ENCODE peak calls at places on chromosomes 7 and 10, in four cellular contexts. Q, J, K and Y are unnamed samples.

GRCh38 chr10:79275431-79275851 is 71.8 kb upstream of the PPIF start:
- DNase-seq in Q (no peak), J (no peak), K (no peak), Y (no peak)

GRCh38 chr7:151366872-151367207 is 25.2 kb downstream of the NUB1 start:
- DNase-seq in Q (no peak), J (no peak), K (no peak), Y (no peak)

GRCh38 chr10:99888623-99889022 is 106.2 kb downstream of the ABCC2 start:
- DNase-seq in Q (no peak), J (no peak), K (no peak), Y (no peak)

GRCh38 chr7:86148501-86148900 is 495.2 kb upstream of the GRM3 start:
- DNase-seq in Q (no peak), J (no peak), K (no peak), Y (no peak)

GRCh38 chr10:46553238-46554049 is 3.0 kb downstream of the GPRIN2 start:
- DNase-seq in Q (no peak), J (no peak), K (no peak), Y (peak; percentile 8)

GRCh38 chr7:119959811-119960210 is 313.2 kb upstream of the KCND2 start:
- DNase-seq in Q (no peak), J (no peak), K (no peak), Y (no peak)

GRCh38 chr10:114294549-114294948 is 55.5 kb downstream of the VWA2 start:
- DNase-seq in Q (no peak), J (no peak), K (no peak), Y (no peak)

GRCh38 chr10:62528441-62528840 is 154.3 kb downstream of the ZNF365 start:
- DNase-seq in Q (no peak), J (no peak), K (no peak), Y (no peak)

GRCh38 chr10:59362184-59362966 is at the start of gene FAM13C:
- DNase-seq in Q (peak; percentile 7), J (no peak), K (peak; percentile 7), Y (peak; percentile 82)

GRCh38 chr10:130190065-130190736 is 54.0 kb downstream of the GLRX3 start:
- DNase-seq in Q (peak; percentile 71), J (no peak), K (peak; percentile 68), Y (peak; percentile 93)

GRCh38 chr7:105487559-105488218 is 34.4 kb downstream of the PUS7 start:
- DNase-seq in Q (peak; percentile 12), J (peak; percentile 79), K (peak; percentile 62), Y (no peak)

GRCh38 chr10:60794953-60795352 is 16.7 kb downstream of the CDK1 start:
- DNase-seq in Q (no peak), J (no peak), K (no peak), Y (no peak)

GRCh38 chr7:23246540-23246939 is at the start of gene GPNMB:
- DNase-seq in Q (no peak), J (no peak), K (no peak), Y (no peak)

GRCh38 chr7:158973440-158973839 is 117.1 kb downstream of the DYNC2I1 start:
- DNase-seq in Q (no peak), J (peak; percentile 74), K (no peak), Y (peak; percentile 72)

GRCh38 chr7:112898432-112899290 is 108.5 kb upstream of the TMEM168 start:
- DNase-seq in Q (peak; percentile 28), J (peak; percentile 70), K (peak; percentile 79), Y (peak; percentile 70)

GRCh38 chr7:43584200-43584586 is 1.3 kb downstream of the STK17A start:
- DNase-seq in Q (no peak), J (no peak), K (peak; percentile 79), Y (no peak)

GRCh38 chr10:131211556-131211955 is 100.0 kb downstream of the TCERG1L start:
- DNase-seq in Q (no peak), J (no peak), K (no peak), Y (no peak)

GRCh38 chr7:19932549-19933249 is 159.3 kb upstream of the TMEM196 start:
- DNase-seq in Q (no peak), J (no peak), K (no peak), Y (no peak)

GRCh38 chr7:66669088-66669487 is 40.4 kb downstream of the KCTD7 start:
- DNase-seq in Q (no peak), J (no peak), K (peak; percentile 31), Y (no peak)

GRCh38 chr10:30816144-30816811 is 186.7 kb upstream of the LYZL2 start:
- DNase-seq in Q (no peak), J (no peak), K (no peak), Y (no peak)

GRCh38 chr10:48463318-48464003 is 141.4 kb downstream of the ARHGAP22 start:
- DNase-seq in Q (no peak), J (peak; percentile 64), K (no peak), Y (no peak)

GRCh38 chr10:31977440-31978157 is 49.0 kb upstream of the ARHGAP12 start:
- DNase-seq in Q (no peak), J (no peak), K (no peak), Y (no peak)

GRCh38 chr10:56823849-56824248 is 462.8 kb upstream of the ZWINT start:
- DNase-seq in Q (no peak), J (peak; percentile 3), K (peak; percentile 2), Y (no peak)

GRCh38 chr10:89929282-89930026 is 228.1 kb downstream of the KIF20B start:
- DNase-seq in Q (no peak), J (no peak), K (no peak), Y (no peak)

GRCh38 chr7:135879238-135879637 is 97.9 kb downstream of the MTPN start:
- DNase-seq in Q (no peak), J (no peak), K (no peak), Y (no peak)

GRCh38 chr7:155799514-155799913 is 12.7 kb downstream of the SHH start:
- DNase-seq in Q (no peak), J (no peak), K (no peak), Y (no peak)

GRCh38 chr7:92460109-92460508 is 12.8 kb downstream of the GATAD1 start:
- DNase-seq in Q (no peak), J (no peak), K (no peak), Y (no peak)

GRCh38 chr7:47180268-47180826 is 401.6 kb downstream of the TNS3 start:
- DNase-seq in Q (peak; percentile 66), J (peak; percentile 60), K (peak; percentile 49), Y (peak; percentile 59)

GRCh38 chr7:24604640-24605039 is 31.4 kb downstream of the PALS2 start:
- DNase-seq in Q (no peak), J (no peak), K (no peak), Y (peak; percentile 36)

GRCh38 chr7:136890379-136890778 is 21.9 kb downstream of the CHRM2 start:
- DNase-seq in Q (no peak), J (no peak), K (no peak), Y (peak; percentile 12)

GRCh38 chr10:8568401-8568800 is 513.9 kb downstream of the GATA3 start:
- DNase-seq in Q (no peak), J (no peak), K (no peak), Y (no peak)

GRCh38 chr7:12607134-12607533 is 36.6 kb downstream of the SCIN start:
- DNase-seq in Q (no peak), J (no peak), K (no peak), Y (no peak)

GRCh38 chr10:25068152-25069058 is 52.0 kb downstream of the THNSL1 start:
- DNase-seq in Q (no peak), J (no peak), K (peak; percentile 66), Y (no peak)

DNA sequence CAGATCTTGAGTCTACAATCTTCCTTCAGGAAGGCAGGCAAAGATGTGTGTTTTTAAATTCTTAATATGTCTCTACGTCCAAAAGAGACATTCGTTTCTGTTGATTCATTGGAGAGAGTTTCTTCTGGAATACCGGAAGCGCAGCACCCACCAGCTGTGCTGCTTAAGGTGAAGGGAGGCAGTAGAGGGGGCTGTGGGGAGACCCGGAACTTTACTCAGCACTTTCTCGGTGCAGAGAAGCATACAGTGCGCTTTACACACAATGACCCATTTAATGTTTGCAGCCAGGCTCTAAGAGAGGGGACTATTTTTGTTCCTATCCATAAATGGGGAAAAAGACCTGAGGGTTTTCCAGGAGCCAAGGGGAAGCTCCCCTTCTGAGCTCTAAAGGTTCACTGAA is 160.2 kb upstream of the PITRM1 start:
- DNase-seq in Q (no peak), J (no peak), K (no peak), Y (no peak)
- TF ChIP-seq NR3C1 in Q (no peak), J (no peak), K (no peak), Y (no peak)

GRCh38 chr7:14505906-14506305 is 396.6 kb downstream of the DGKB start:
- DNase-seq in Q (no peak), J (no peak), K (no peak), Y (no peak)
- TF ChIP-seq NR3C1 in Q (no peak), J (no peak), K (no peak), Y (no peak)

DNA sequence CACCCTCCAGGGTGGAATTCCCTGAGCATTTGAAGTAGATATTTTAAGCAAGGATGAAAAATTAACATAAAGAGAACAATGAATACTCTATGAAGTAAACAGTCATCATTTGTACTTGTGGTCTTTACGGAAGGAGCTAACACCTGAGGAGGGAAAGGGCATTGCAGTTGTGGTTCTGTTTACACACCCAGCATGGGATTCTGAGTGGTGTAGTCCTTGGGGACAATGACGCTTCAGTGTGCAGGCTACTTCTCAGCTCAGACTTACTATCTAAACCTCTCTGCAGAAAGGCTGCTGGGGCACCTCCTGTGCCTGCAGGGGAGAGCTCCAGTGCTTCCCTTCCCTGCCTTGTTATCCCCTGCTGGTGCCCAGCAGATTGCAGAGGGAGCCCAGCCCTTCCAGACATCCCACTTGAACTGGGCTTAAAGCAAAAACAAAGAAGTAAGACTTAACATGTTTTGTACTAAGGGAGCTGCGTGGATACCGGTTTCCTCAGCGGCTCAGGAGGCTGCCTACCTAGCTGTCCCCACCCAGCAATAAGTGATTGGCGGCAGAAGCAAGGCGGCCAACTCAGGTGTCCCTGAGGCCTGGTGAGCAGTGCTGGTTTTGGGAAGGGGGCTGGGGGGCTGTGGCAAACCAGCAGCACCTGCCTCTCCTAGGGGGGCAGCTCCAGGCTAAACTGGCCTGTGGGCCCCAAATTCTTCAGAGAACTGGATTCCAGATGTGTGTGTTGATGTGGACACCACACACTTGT is 89.1 kb downstream of the CELF2 start:
- DNase-seq in Q (no peak), J (no peak), K (no peak), Y (no peak)
- TF ChIP-seq NR3C1 in Q (no peak), J (no peak), K (no peak), Y (no peak)

GRCh38 chr10:132365102-132365501 is 31.9 kb upstream of the PWWP2B start:
- DNase-seq in Q (no peak), J (no peak), K (no peak), Y (no peak)
- TF ChIP-seq NR3C1 in Q (no peak), J (no peak), K (no peak), Y (no peak)

GRCh38 chr7:83161851-83162401 is 758 bp downstream of the PCLO start:
- DNase-seq in Q (peak; percentile 4), J (no peak), K (no peak), Y (no peak)
- TF ChIP-seq NR3C1 in Q (no peak), J (no peak), K (no peak), Y (no peak)

GRCh38 chr10:86944471-86944870 is 12.9 kb downstream of the MMRN2 start:
- DNase-seq in Q (no peak), J (no peak), K (no peak), Y (no peak)
- TF ChIP-seq NR3C1 in Q (no peak), J (no peak), K (no peak), Y (no peak)